ENCODE peak calls at places on chromosomes 13 and 19, in six cellular contexts. One of them, this sample, is unnamed.

GRCh38 chr13:110250258-110250891 is 56.6 kb downstream of the COL4A1 start:
- DNase-seq in K562: no peak
- DNase-seq in GM23248: peak; percentile 89
- DNase-seq in IMR-90: peak; percentile 77
- DNase-seq in DND-41: no peak
- DNase-seq in NT2/D1: no peak
- DNase-seq in this sample: peak; percentile 90

GRCh38 chr19:15091918-15092753 is 10.1 kb downstream of the OR1I1 start:
- DNase-seq in K562: peak; percentile 77
- DNase-seq in GM23248: peak; percentile 67
- DNase-seq in IMR-90: peak; percentile 71
- DNase-seq in DND-41: peak; percentile 60
- DNase-seq in NT2/D1: peak; percentile 78
- DNase-seq in this sample: no peak

GRCh38 chr13:78060966-78061365 is 142.3 kb upstream of the EDNRB start:
- DNase-seq in K562: no peak
- DNase-seq in GM23248: no peak
- DNase-seq in IMR-90: no peak
- DNase-seq in DND-41: no peak
- DNase-seq in NT2/D1: no peak
- DNase-seq in this sample: no peak

GRCh38 chr19:41413947-41414346 is 13.2 kb downstream of the B3GNT8 start:
- DNase-seq in K562: no peak
- DNase-seq in GM23248: no peak
- DNase-seq in IMR-90: no peak
- DNase-seq in DND-41: no peak
- DNase-seq in NT2/D1: no peak
- DNase-seq in this sample: peak; percentile 60

GRCh38 chr13:79562557-79562956 is 81.6 kb downstream of the NDFIP2 start:
- DNase-seq in K562: no peak
- DNase-seq in GM23248: no peak
- DNase-seq in IMR-90: no peak
- DNase-seq in DND-41: no peak
- DNase-seq in NT2/D1: no peak
- DNase-seq in this sample: no peak

GRCh38 chr19:1017906-1018305 is 3.0 kb downstream of the TMEM259 start:
- DNase-seq in K562: no peak
- DNase-seq in GM23248: no peak
- DNase-seq in IMR-90: no peak
- DNase-seq in DND-41: no peak
- DNase-seq in NT2/D1: no peak
- DNase-seq in this sample: no peak

GRCh38 chr13:84651288-84651687 is 769.0 kb upstream of the SLITRK1 start:
- DNase-seq in K562: no peak
- DNase-seq in GM23248: peak; percentile 65
- DNase-seq in IMR-90: peak; percentile 85
- DNase-seq in DND-41: no peak
- DNase-seq in NT2/D1: no peak
- DNase-seq in this sample: no peak

GRCh38 chr13:41411536-41411935 is 45.8 kb upstream of the RGCC start:
- DNase-seq in K562: peak; percentile 37
- DNase-seq in GM23248: peak; percentile 68
- DNase-seq in IMR-90: peak; percentile 71
- DNase-seq in DND-41: no peak
- DNase-seq in NT2/D1: peak; percentile 20
- DNase-seq in this sample: no peak

GRCh38 chr13:41145136-41145908 is 12.7 kb upstream of the KBTBD6 start:
- DNase-seq in K562: no peak
- DNase-seq in GM23248: peak; percentile 48
- DNase-seq in IMR-90: peak; percentile 74
- DNase-seq in DND-41: no peak
- DNase-seq in NT2/D1: no peak
- DNase-seq in this sample: no peak

GRCh38 chr13:113550453-113550852 is 34.1 kb upstream of the TFDP1 start:
- DNase-seq in K562: no peak
- DNase-seq in GM23248: no peak
- DNase-seq in IMR-90: no peak
- DNase-seq in DND-41: no peak
- DNase-seq in NT2/D1: no peak
- DNase-seq in this sample: peak; percentile 20

GRCh38 chr13:111359237-111359915 is 38.9 kb downstream of the TEX29 start:
- DNase-seq in K562: no peak
- DNase-seq in GM23248: peak; percentile 34
- DNase-seq in IMR-90: peak; percentile 27
- DNase-seq in DND-41: no peak
- DNase-seq in NT2/D1: peak; percentile 92
- DNase-seq in this sample: no peak

GRCh38 chr13:30126903-30127428 is 180.4 kb downstream of the KATNAL1 start:
- DNase-seq in K562: no peak
- DNase-seq in GM23248: peak; percentile 47
- DNase-seq in IMR-90: peak; percentile 61
- DNase-seq in DND-41: no peak
- DNase-seq in NT2/D1: no peak
- DNase-seq in this sample: no peak

GRCh38 chr13:68125087-68125480 is 894.9 kb upstream of the PCDH9 start:
- DNase-seq in K562: no peak
- DNase-seq in GM23248: no peak
- DNase-seq in IMR-90: no peak
- DNase-seq in DND-41: no peak
- DNase-seq in NT2/D1: no peak
- DNase-seq in this sample: no peak

GRCh38 chr19:29285878-29286277 is 72.9 kb upstream of the UQCRFS1 start:
- DNase-seq in K562: peak; percentile 16
- DNase-seq in GM23248: peak; percentile 16
- DNase-seq in IMR-90: no peak
- DNase-seq in DND-41: no peak
- DNase-seq in NT2/D1: peak; percentile 49
- DNase-seq in this sample: no peak

GRCh38 chr13:32645854-32646253 is 59.6 kb downstream of the PDS5B start:
- DNase-seq in K562: no peak
- DNase-seq in GM23248: no peak
- DNase-seq in IMR-90: no peak
- DNase-seq in DND-41: peak; percentile 21
- DNase-seq in NT2/D1: no peak
- DNase-seq in this sample: no peak

GRCh38 chr13:21625366-21625765 is 21.4 kb upstream of the MICU2 start:
- DNase-seq in K562: peak; percentile 28
- DNase-seq in GM23248: peak; percentile 63
- DNase-seq in IMR-90: peak; percentile 52
- DNase-seq in DND-41: peak; percentile 13
- DNase-seq in NT2/D1: peak; percentile 5
- DNase-seq in this sample: no peak

GRCh38 chr13:35213911-35214310 is 262.6 kb downstream of the MAB21L1 start:
- DNase-seq in K562: no peak
- DNase-seq in GM23248: no peak
- DNase-seq in IMR-90: no peak
- DNase-seq in DND-41: no peak
- DNase-seq in NT2/D1: no peak
- DNase-seq in this sample: no peak

GRCh38 chr13:35198821-35199220 is 256.8 kb downstream of the NBEA start:
- DNase-seq in K562: no peak
- DNase-seq in GM23248: no peak
- DNase-seq in IMR-90: no peak
- DNase-seq in DND-41: no peak
- DNase-seq in NT2/D1: no peak
- DNase-seq in this sample: no peak

GRCh38 chr19:30557212-30557611 is 185.0 kb downstream of the ZNF536 start:
- DNase-seq in K562: no peak
- DNase-seq in GM23248: no peak
- DNase-seq in IMR-90: no peak
- DNase-seq in DND-41: no peak
- DNase-seq in NT2/D1: no peak
- DNase-seq in this sample: no peak

GRCh38 chr19:2289714-2290435 is 7.9 kb upstream of the PEAK3 start:
- DNase-seq in K562: peak; percentile 67
- DNase-seq in GM23248: peak; percentile 66
- DNase-seq in IMR-90: no peak
- DNase-seq in DND-41: peak; percentile 18
- DNase-seq in NT2/D1: no peak
- DNase-seq in this sample: peak; percentile 84

GRCh38 chr19:3184847-3185481 is 766 bp upstream of the NCLN start:
- DNase-seq in K562: peak; percentile 86
- DNase-seq in GM23248: peak; percentile 85
- DNase-seq in IMR-90: no peak
- DNase-seq in DND-41: no peak
- DNase-seq in NT2/D1: no peak
- DNase-seq in this sample: no peak

GRCh38 chr19:7533281-7533819 is 2.2 kb upstream of the PNPLA6 start:
- DNase-seq in K562: no peak
- DNase-seq in GM23248: peak; percentile 85
- DNase-seq in IMR-90: peak; percentile 28
- DNase-seq in DND-41: no peak
- DNase-seq in NT2/D1: no peak
- DNase-seq in this sample: peak; percentile 91

DNA sequence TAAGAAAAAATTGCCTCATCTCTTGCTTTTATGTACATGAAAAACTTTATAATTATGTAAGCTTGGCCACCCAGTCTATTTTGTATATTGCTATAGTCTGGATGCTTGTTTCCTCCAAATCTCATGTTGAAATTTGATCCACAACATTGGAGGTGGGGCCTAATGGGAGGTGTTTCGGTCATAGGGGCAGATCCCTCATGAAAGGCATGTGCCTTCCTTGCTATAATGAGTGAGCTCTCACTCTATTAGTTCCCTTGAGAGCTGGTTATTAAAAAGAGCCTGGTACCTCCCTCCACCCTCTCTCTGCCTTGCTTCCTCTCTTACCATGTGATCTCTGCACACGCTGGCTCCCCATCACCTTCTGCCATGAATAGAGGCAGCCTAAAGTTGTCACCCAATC is 1005.1 kb downstream of the PCDH9 start:
- DNase-seq in K562: no peak
- DNase-seq in GM23248: no peak
- DNase-seq in IMR-90: no peak
- DNase-seq in DND-41: peak; percentile 17
- DNase-seq in NT2/D1: peak; percentile 11
- DNase-seq in this sample: no peak
- H3K4me3 ChIP-seq in K562: no peak overlapping the region
- H3K4me3 ChIP-seq in GM23248: no peak overlapping the region
- H3K4me3 ChIP-seq in IMR-90: no peak overlapping the region
- H3K4me3 ChIP-seq in DND-41: no peak overlapping the region
- H3K4me3 ChIP-seq in NT2/D1: no peak overlapping the region
- H3K4me3 ChIP-seq in this sample: no peak overlapping the region

GRCh38 chr13:25018729-25019115 is 77.2 kb upstream of the PABPC3 start:
- DNase-seq in K562: no peak
- DNase-seq in GM23248: no peak
- DNase-seq in IMR-90: no peak
- DNase-seq in DND-41: no peak
- DNase-seq in NT2/D1: no peak
- DNase-seq in this sample: no peak
- H3K9ac ChIP-seq in K562: no peak overlapping the region
- H3K9ac ChIP-seq in GM23248: no peak overlapping the region
- H3K9ac ChIP-seq in IMR-90: no peak overlapping the region
- H3K9ac ChIP-seq in DND-41: no peak overlapping the region
- H3K9ac ChIP-seq in NT2/D1: peak overlapping the region; percentile 67
- H3K9ac ChIP-seq in this sample: no peak overlapping the region

GRCh38 chr13:49540552-49540951 is 44.8 kb downstream of the PHF11 start:
- DNase-seq in K562: peak; percentile 52
- DNase-seq in GM23248: peak; percentile 8
- DNase-seq in IMR-90: peak; percentile 62
- DNase-seq in DND-41: no peak
- DNase-seq in NT2/D1: peak; percentile 5
- DNase-seq in this sample: no peak
- H3K4me3 ChIP-seq in K562: no peak overlapping the region
- H3K4me3 ChIP-seq in GM23248: no peak overlapping the region
- H3K4me3 ChIP-seq in IMR-90: no peak overlapping the region
- H3K4me3 ChIP-seq in DND-41: no peak overlapping the region
- H3K4me3 ChIP-seq in NT2/D1: no peak overlapping the region
- H3K4me3 ChIP-seq in this sample: no peak overlapping the region

GRCh38 chr19:12155324-12155723 is 1.2 kb downstream of the ZNF625 start:
- DNase-seq in K562: no peak
- DNase-seq in GM23248: peak; percentile 38
- DNase-seq in IMR-90: no peak
- DNase-seq in DND-41: no peak
- DNase-seq in NT2/D1: no peak
- DNase-seq in this sample: no peak
- H3K9ac ChIP-seq in K562: no peak overlapping the region
- H3K9ac ChIP-seq in GM23248: peak overlapping the region; percentile 89
- H3K9ac ChIP-seq in IMR-90: peak overlapping the region; percentile 69
- H3K9ac ChIP-seq in DND-41: peak overlapping the region; percentile 74
- H3K9ac ChIP-seq in NT2/D1: peak overlapping the region; percentile 93
- H3K9ac ChIP-seq in this sample: peak overlapping the region; percentile 54

DNA sequence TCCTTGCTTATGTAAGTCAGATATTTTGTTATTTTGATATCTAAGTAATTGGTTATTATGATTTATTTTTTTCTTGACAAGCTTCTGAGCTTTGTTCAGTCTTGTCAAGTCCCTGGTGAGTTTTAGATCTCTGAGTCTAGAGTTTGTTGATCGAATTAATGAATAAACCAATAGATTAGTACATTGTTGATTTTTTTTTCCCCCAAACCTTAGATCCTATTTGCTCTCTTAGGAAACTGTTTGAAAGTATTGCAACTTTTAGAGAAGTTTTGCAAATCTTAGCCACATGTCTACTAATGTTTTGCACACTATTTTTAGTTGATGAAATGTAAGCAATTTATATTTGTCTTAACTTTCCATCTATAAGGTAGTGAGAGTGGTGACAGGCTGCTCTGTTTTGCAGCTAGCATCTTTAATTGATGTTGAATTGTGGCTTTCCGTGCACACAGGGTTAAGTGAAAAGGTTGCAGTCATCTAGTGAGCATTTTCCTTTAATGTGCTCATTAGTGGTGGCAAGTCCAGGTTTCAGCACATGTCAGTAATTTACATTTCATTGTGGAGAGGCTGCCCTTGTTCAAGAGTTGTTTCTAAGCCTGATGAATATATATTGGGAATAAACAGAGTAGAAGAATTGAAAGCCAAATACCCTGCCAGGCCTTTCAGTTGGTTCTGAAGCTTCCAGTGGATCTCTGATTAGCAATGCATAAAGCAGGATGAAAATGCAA is 86.3 kb downstream of the PCCA start:
- DNase-seq in K562: no peak
- DNase-seq in GM23248: no peak
- DNase-seq in IMR-90: no peak
- DNase-seq in DND-41: no peak
- DNase-seq in NT2/D1: no peak
- DNase-seq in this sample: no peak
- H3K4me3 ChIP-seq in K562: no peak overlapping the region
- H3K4me3 ChIP-seq in GM23248: no peak overlapping the region
- H3K4me3 ChIP-seq in IMR-90: no peak overlapping the region
- H3K4me3 ChIP-seq in DND-41: no peak overlapping the region
- H3K4me3 ChIP-seq in NT2/D1: no peak overlapping the region
- H3K4me3 ChIP-seq in this sample: no peak overlapping the region

This sample was measured in kidney.